ENCODE peak calls at places on chromosomes 16 and 17, in six cellular contexts. W is neural crest cell, J is caudate nucleus, R is GM12865, H is uterus, B is kidney tubule cell. K is an unnamed sample.

GRCh38 chr17:57604771-57605733 is 140.0 kb downstream of the CCDC182 start:
- DNase-seq in W (no peak), J (peak; percentile 9), R (peak; percentile 78), H (peak; percentile 57), B (peak; percentile 48), K (peak; percentile 83)

GRCh38 chr16:27318399-27319256 is 4.9 kb downstream of the IL4R start:
- DNase-seq in W (no peak), J (no peak), R (peak; percentile 75), H (peak; percentile 24), B (peak; percentile 38), K (no peak)

GRCh38 chr17:43381204-43381603 is 17.6 kb upstream of the ARL4D start:
- DNase-seq in W (no peak), J (no peak), R (no peak), H (no peak), B (no peak), K (no peak)

GRCh38 chr17:17567631-17568030 is 23.9 kb downstream of the PEMT start:
- DNase-seq in W (no peak), J (peak; percentile 39), R (no peak), H (no peak), B (no peak), K (peak; percentile 82)

GRCh38 chr17:21294321-21295035 is 10.0 kb downstream of the MAP2K3 start:
- DNase-seq in W (no peak), J (no peak), R (no peak), H (no peak), B (no peak), K (no peak)

GRCh38 chr17:37107406-37108083 is 158.8 kb downstream of the AATF start:
- DNase-seq in W (no peak), J (no peak), R (no peak), H (no peak), B (no peak), K (peak; percentile 52)

GRCh38 chr16:47886631-47887415 is 269.0 kb downstream of the ABCC12 start:
- DNase-seq in W (no peak), J (no peak), R (no peak), H (no peak), B (no peak), K (no peak)

GRCh38 chr17:63827801-63828221 is 348 bp upstream of the FTSJ3 start:
- DNase-seq in W (no peak), J (no peak), R (no peak), H (no peak), B (peak; percentile 10), K (no peak)

K was measured in ovary.